ENCODE peak calls at places on chromosomes 2 and 18, in five cellular contexts. One of them, this sample, is unnamed.

GRCh38 chr2:25545899-25546298 is 127.5 kb downstream of the DTNB start:
- DNase-seq in T-cell: no peak
- DNase-seq in fibroblast of the conjunctiva: no peak
- DNase-seq in epithelial cell of prostate: no peak
- DNase-seq in NCI-H2081: no peak
- DNase-seq in this sample: no peak

GRCh38 chr2:209791151-209791550 is 19.5 kb downstream of the UNC80 start:
- DNase-seq in T-cell: no peak
- DNase-seq in fibroblast of the conjunctiva: no peak
- DNase-seq in epithelial cell of prostate: no peak
- DNase-seq in NCI-H2081: no peak
- DNase-seq in this sample: no peak

GRCh38 chr2:179546656-179547055 is 282.0 kb upstream of the SESTD1 start:
- DNase-seq in T-cell: no peak
- DNase-seq in fibroblast of the conjunctiva: no peak
- DNase-seq in epithelial cell of prostate: no peak
- DNase-seq in NCI-H2081: no peak
- DNase-seq in this sample: no peak

GRCh38 chr18:39788395-39788794 is 2166.6 kb upstream of the PIK3C3 start:
- DNase-seq in T-cell: no peak
- DNase-seq in fibroblast of the conjunctiva: no peak
- DNase-seq in epithelial cell of prostate: peak
- DNase-seq in NCI-H2081: no peak
- DNase-seq in this sample: peak

GRCh38 chr2:3204031-3204430 is 173.6 kb downstream of the EIPR1 start:
- DNase-seq in T-cell: no peak
- DNase-seq in fibroblast of the conjunctiva: no peak
- DNase-seq in epithelial cell of prostate: no peak
- DNase-seq in NCI-H2081: no peak
- DNase-seq in this sample: no peak

GRCh38 chr2:190860985-190861721 is 19.5 kb upstream of the GLS start:
- DNase-seq in T-cell: no peak
- DNase-seq in fibroblast of the conjunctiva: no peak
- DNase-seq in epithelial cell of prostate: no peak
- DNase-seq in NCI-H2081: no peak
- DNase-seq in this sample: no peak

GRCh38 chr2:5908030-5908429 is 215.8 kb downstream of the SOX11 start:
- DNase-seq in T-cell: no peak
- DNase-seq in fibroblast of the conjunctiva: no peak
- DNase-seq in epithelial cell of prostate: no peak
- DNase-seq in NCI-H2081: no peak
- DNase-seq in this sample: no peak

GRCh38 chr2:58194451-58194850 is 46.7 kb downstream of the FANCL start:
- DNase-seq in T-cell: no peak
- DNase-seq in fibroblast of the conjunctiva: no peak
- DNase-seq in epithelial cell of prostate: no peak
- DNase-seq in NCI-H2081: peak
- DNase-seq in this sample: no peak

GRCh38 chr2:10192392-10192791 is 69.9 kb downstream of the RRM2 start:
- DNase-seq in T-cell: no peak
- DNase-seq in fibroblast of the conjunctiva: no peak
- DNase-seq in epithelial cell of prostate: no peak
- DNase-seq in NCI-H2081: no peak
- DNase-seq in this sample: no peak

GRCh38 chr18:22930089-22930713 is 2.9 kb upstream of the RBBP8 start:
- DNase-seq in T-cell: peak
- DNase-seq in fibroblast of the conjunctiva: peak
- DNase-seq in epithelial cell of prostate: no peak
- DNase-seq in NCI-H2081: peak
- DNase-seq in this sample: no peak

GRCh38 chr18:56068030-56068671 is 480.2 kb upstream of the TCF4 start:
- DNase-seq in T-cell: no peak
- DNase-seq in fibroblast of the conjunctiva: peak
- DNase-seq in epithelial cell of prostate: peak
- DNase-seq in NCI-H2081: no peak
- DNase-seq in this sample: peak

GRCh38 chr18:23635283-23636040 is 27.2 kb downstream of the ANKRD29 start:
- DNase-seq in T-cell: no peak
- DNase-seq in fibroblast of the conjunctiva: no peak
- DNase-seq in epithelial cell of prostate: no peak
- DNase-seq in NCI-H2081: no peak
- DNase-seq in this sample: no peak

GRCh38 chr18:46164920-46165319 is 60.7 kb downstream of the HAUS1 start:
- DNase-seq in T-cell: no peak
- DNase-seq in fibroblast of the conjunctiva: no peak
- DNase-seq in epithelial cell of prostate: no peak
- DNase-seq in NCI-H2081: no peak
- DNase-seq in this sample: no peak

This sample was measured in keratinocyte.